ENCODE peak calls at places on chromosomes 13 and 19, in five cellular contexts. W, A, Z, N and F are unnamed samples.
A peak's percentile ranks its signal among the peaks of the same experiment; 100 is the strongest.

GRCh38 chr19:2627319-2627829 is 75.1 kb downstream of the GNG7 start:
- DNase-seq in Z (peak; percentile 84), W (no peak), A (no peak), N (peak; percentile 69), F (peak; percentile 95)

GRCh38 chr13:44212633-44213387 is 160.8 kb upstream of the SERP2 start:
- DNase-seq in N (no peak), A (no peak), W (no peak), Z (peak; percentile 87), F (no peak)

GRCh38 chr19:4660993-4661392 is 9.1 kb downstream of the MYDGF start:
- DNase-seq in A (no peak), Z (no peak), N (no peak), W (no peak), F (no peak)

GRCh38 chr19:50844296-50844935 is 10.3 kb upstream of the KLK3 start:
- DNase-seq in A (no peak), N (no peak), Z (no peak), W (no peak), F (no peak)

GRCh38 chr13:113849981-113850721 is 13.7 kb downstream of the GAS6 start:
- DNase-seq in W (no peak), Z (no peak), N (no peak), A (no peak), F (no peak)

GRCh38 chr19:4671182-4671851 is 1.2 kb upstream of the MYDGF start:
- DNase-seq in N (no peak), Z (no peak), W (no peak), A (no peak), F (no peak)

GRCh38 chr19:35666251-35666913 is at the start of gene UPK1A:
- DNase-seq in A (no peak), Z (no peak), N (no peak), W (no peak), F (no peak)

GRCh38 chr13:26619321-26619720 is 61.8 kb downstream of the WASF3 start:
- DNase-seq in Z (no peak), N (no peak), A (no peak), W (no peak), F (no peak)

GRCh38 chr13:30329009-30329585 is 21.7 kb upstream of the KATNAL1 start:
- DNase-seq in A (no peak), W (no peak), N (no peak), Z (no peak), F (peak; percentile 57)

GRCh38 chr19:33261511-33262192 is 36.0 kb upstream of the SLC7A10 start:
- DNase-seq in N (no peak), A (no peak), W (peak; percentile 68), Z (no peak), F (no peak)

GRCh38 chr13:91579320-91579719 is 180.9 kb downstream of the GPC5 start:
- DNase-seq in W (no peak), Z (no peak), A (no peak), N (no peak), F (no peak)

GRCh38 chr13:51769455-51770127 is 34.4 kb downstream of the DHRS12 start:
- DNase-seq in N (no peak), Z (peak; percentile 87), A (no peak), W (peak; percentile 52), F (peak; percentile 92)

GRCh38 chr13:54676526-54677113 is 1648.0 kb downstream of the OLFM4 start:
- DNase-seq in Z (no peak), A (no peak), N (no peak), W (no peak), F (no peak)
- TF ChIP-seq EP300 in Z (no peak), A (no peak), N (no peak), W (no peak), F (no peak)

DNA sequence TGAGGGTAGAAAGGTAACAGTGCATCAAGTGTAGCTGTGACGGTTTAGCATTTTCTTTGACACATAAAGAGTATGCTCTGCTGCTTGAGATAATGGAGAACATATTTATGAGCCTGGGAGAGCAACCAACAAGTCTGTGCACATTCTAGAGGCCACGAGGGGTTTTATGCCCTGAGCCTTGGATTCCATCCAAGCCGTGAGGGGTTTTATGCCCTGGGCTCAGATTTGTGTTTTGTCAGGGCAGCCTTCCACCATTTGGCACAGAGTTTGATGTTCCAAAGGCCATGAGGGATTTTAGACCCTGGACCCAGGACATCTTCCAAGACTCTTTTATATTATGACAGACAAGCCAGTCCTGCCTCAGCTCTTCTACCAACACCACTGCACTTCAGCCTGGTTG is 106.4 kb downstream of the ZNF486 start:
- DNase-seq in W (no peak), A (no peak), N (no peak), Z (no peak), F (no peak)
- H3K4me1 ChIP-seq in W (no peaks in the 10 kb centered on the region), A (no peaks in the 10 kb centered on the region), N (peaks cover 3% of the 10 kb centered on the region), Z (no peaks in the 10 kb centered on the region), F (no peaks in the 10 kb centered on the region)

GRCh38 chr19:45505996-45506245 is 1.4 kb upstream of the VASP start:
- DNase-seq in N (no peak), W (no peak), A (no peak), Z (no peak), F (no peak)

GRCh38 chr19:45506991-45507863 is at the start of gene VASP:
- DNase-seq in N (peak; percentile 96), Z (peak; percentile 95), A (peak; percentile 95), W (peak; percentile 88), F (peak; percentile 94)

GRCh38 chr19:45505151-45505995 is 1.9 kb upstream of the VASP start:
- DNase-seq in W (no peak), N (no peak), A (peak; percentile 36), Z (no peak), F (no peak)

GRCh38 chr19:45507864-45508680 is 793 bp downstream of the VASP start:
- DNase-seq in N (peak; percentile 79), A (peak; percentile 76), W (no peak), Z (peak; percentile 89), F (no peak)

GRCh38 chr19:45506246-45506990 is 861 bp upstream of the VASP start:
- DNase-seq in Z (peak; percentile 98), W (peak; percentile 94), N (peak; percentile 98), A (peak; percentile 98), F (peak; percentile 97)
- TF ChIP-seq POLR2AphosphoS5 in Z (peak; percentile 91), W (peak; percentile 51), N (peak; percentile 79), A (peak; percentile 69), F (peak; percentile 93)

GRCh38 chr13:46143239-46143701 is 38.4 kb upstream of the CPB2 start:
- DNase-seq in Z (no peak), A (no peak), N (no peak), W (no peak), F (no peak)
- TF ChIP-seq EP300 in Z (no peak), A (no peak), N (no peak), W (no peak), F (no peak)

GRCh38 chr19:46065486-46065885 is 24.7 kb upstream of the IGFL4 start:
- DNase-seq in A (no peak), N (no peak), Z (no peak), W (no peak), F (no peak)

GRCh38 chr19:46067691-46068090 is 26.9 kb upstream of the IGFL4 start:
- DNase-seq in Z (no peak), N (no peak), A (no peak), W (no peak), F (no peak)

GRCh38 chr19:46069841-46070341 is 29.1 kb upstream of the IGFL4 start:
- DNase-seq in W (no peak), Z (no peak), A (no peak), N (no peak), F (no peak)

GRCh38 chr19:46073268-46073922 is 32.6 kb upstream of the IGFL4 start:
- DNase-seq in Z (no peak), W (no peak), N (no peak), A (no peak), F (no peak)

DNA sequence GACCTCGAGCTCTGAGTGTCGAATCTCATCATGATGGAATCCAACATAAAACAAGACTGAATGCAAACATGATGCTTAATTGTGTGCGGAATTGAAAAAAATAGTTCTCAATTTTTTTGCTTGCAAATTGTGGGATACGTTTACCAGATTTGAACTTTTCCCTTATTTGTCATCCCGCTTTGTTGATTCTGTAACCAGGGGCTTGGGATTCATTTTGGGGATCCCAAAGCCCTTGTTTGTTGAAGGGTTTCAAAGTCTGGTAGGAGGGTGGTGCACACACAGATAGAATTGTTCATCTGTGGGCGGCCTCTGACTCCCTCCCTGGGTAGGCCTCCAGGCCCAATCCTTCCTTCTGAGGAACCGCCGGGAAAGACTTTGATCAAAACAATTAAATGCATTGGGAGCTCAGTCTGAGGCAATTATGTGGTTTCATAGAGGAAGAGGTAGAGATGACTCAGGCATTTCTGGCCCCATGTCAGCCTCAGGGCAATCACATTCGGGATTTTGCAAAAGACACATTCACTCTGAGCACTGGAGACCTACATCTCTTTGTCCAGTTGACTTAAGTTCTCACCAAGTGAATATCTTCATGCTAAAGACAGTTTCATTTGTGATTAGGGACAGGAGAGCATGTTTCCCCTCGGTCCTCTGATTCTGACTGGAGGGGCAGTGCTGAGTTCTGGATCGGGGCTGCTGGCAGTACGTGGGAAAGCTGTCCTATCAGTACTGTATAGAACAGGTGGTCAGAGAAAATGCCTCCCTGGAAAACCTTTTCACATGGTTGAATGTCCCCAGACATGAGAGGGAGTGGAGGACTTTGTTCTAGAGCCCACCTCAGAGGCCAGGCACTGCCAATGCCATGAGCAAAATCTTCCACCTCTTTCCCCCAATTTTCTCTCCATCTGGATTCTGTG is 27.8 kb upstream of the IGFL4 start:
- DNase-seq in N (peak; percentile 33), A (no peak), Z (no peak), W (no peak), F (no peak)
- H3K4me1 ChIP-seq in N (no peaks in the 10 kb centered on the region), A (no peaks in the 10 kb centered on the region), Z (no peaks in the 10 kb centered on the region), W (peaks cover 20% of the 10 kb centered on the region), F (no peaks in the 10 kb centered on the region)

DNA sequence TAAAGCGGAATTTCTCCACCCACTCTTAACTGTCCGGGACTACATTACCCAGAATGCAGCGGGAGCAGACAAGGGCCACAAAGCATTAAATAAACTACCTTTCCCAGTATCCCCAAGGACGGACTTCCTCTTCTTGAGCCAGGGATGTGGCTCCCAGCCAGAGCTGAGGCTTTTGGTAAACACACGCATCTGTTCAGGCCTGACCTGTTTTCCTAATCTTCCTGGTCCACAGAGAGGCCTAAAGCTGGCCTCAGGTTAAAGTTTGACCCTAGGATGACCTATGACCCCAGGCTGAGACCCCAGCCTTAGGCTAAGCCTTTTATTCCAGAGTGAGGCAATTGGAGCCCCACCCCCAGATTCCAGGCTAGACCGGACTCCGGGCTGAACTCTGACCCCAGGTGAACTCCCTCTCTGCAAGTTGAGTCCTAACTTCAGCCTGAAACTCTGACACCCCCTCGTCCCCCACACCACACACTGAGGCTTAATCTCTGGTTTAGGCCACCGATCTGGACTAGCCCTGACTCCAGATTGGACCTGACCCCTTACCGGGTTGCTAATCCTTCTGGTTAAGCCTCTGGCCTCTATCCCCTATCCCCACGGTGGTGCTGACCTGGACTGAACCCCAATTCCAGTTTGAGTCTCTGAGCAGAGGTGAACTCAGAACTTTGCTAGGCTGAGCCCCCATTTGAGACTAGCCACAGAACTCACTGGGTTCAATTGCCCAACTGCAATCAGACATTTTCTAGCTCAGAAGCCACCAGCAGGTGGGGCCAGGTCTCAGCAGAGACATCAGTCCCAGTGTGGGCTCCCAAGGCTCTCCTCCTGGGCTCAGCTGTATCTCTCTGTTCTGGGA is 719 bp upstream of the GPR108 start:
- DNase-seq in N (peak; percentile 97), W (no peak), A (peak; percentile 88), Z (peak; percentile 100), F (peak; percentile 99)
- TF ChIP-seq POLR2AphosphoS5 in N (peak; percentile 3), W (peak; percentile 9), A (peak; percentile 19), Z (peak; percentile 44), F (peak; percentile 87)